ENCODE peak calls at places on chromosomes 4 and X, in seven cellular contexts. R is stomach, C is cardiac muscle cell, E is BJ, V is mammary epithelial cell, O is HepG2, B is brain microvascular endothelial cell. I is an unnamed sample.

GRCh38 chrX:48468247-48468671 is 1.8 kb downstream of the SLC38A5 start:
- DNase-seq in E (no peak), V (no peak), B (no peak), O (no peak), R (peak; percentile 43), C (no peak), I (no peak)

GRCh38 chr4:78653655-78654054 is 102.1 kb downstream of the ANXA3 start:
- DNase-seq in R (no peak), C (no peak), E (no peak), B (peak; percentile 47), V (no peak), O (no peak), I (no peak)

GRCh38 chrX:139538907-139539593 is 8.5 kb downstream of the F9 start:
- DNase-seq in B (no peak), E (no peak), C (no peak), R (no peak), O (no peak), V (no peak), I (no peak)

GRCh38 chrX:17022205-17022604 is 75.7 kb downstream of the REPS2 start:
- DNase-seq in R (no peak), V (peak; percentile 20), O (no peak), E (no peak), B (peak; percentile 33), C (peak; percentile 55), I (no peak)

GRCh38 chrX:34875204-34875603 is 67.4 kb upstream of the FAM47B start:
- DNase-seq in B (peak; percentile 69), V (peak; percentile 73), R (no peak), E (no peak), O (no peak), C (no peak), I (no peak)

GRCh38 chr4:168453146-168453545 is 27.1 kb downstream of the DDX60L start:
- DNase-seq in E (no peak), R (no peak), C (no peak), O (no peak), B (no peak), V (no peak), I (no peak)

GRCh38 chrX:45743081-45743533 is 542.4 kb upstream of the DIPK2B start:
- DNase-seq in V (peak; percentile 78), B (peak; percentile 46), R (no peak), E (no peak), C (no peak), O (peak; percentile 12), I (no peak)

GRCh38 chr4:23931489-23931830 is 41.6 kb upstream of the PPARGC1A start:
- DNase-seq in E (no peak), O (no peak), V (no peak), C (no peak), R (no peak), B (no peak), I (no peak)

GRCh38 chr4:144734522-144734921 is 88.6 kb downstream of the HHIP start:
- DNase-seq in O (no peak), V (peak; percentile 89), B (no peak), R (no peak), E (peak; percentile 27), C (peak; percentile 18), I (no peak)

GRCh38 chr4:185513489-185514181 is 21.7 kb downstream of the PDLIM3 start:
- DNase-seq in C (no peak), B (peak; percentile 55), E (no peak), R (no peak), O (peak; percentile 73), V (no peak), I (peak; percentile 63)

GRCh38 chrX:2502668-2503519 is 2.1 kb upstream of the DHRSX start:
- DNase-seq in O (no peak), E (no peak), V (no peak), R (peak; percentile 25), C (no peak), B (peak; percentile 11), I (no peak)

GRCh38 chr4:125325733-125326132 is 11.0 kb downstream of the FAT4 start:
- DNase-seq in O (no peak), E (no peak), B (no peak), C (no peak), R (no peak), V (no peak), I (no peak)

GRCh38 chrX:37787353-37787869 is 7.6 kb downstream of the CYBB start:
- DNase-seq in E (no peak), B (no peak), V (no peak), O (no peak), C (no peak), R (no peak), I (no peak)

GRCh38 chr4:54440394-54441223 is 211.5 kb downstream of the PDGFRA start:
- DNase-seq in V (peak; percentile 18), C (no peak), O (no peak), E (no peak), R (no peak), B (peak; percentile 37), I (no peak)

GRCh38 chr4:183321516-183321915 is 710 bp downstream of the CLDN24 start:
- DNase-seq in V (no peak), C (no peak), B (no peak), O (no peak), E (no peak), R (no peak), I (no peak)

GRCh38 chrX:114712466-114712865 is 128.6 kb downstream of the HTR2C start:
- DNase-seq in R (no peak), O (no peak), E (no peak), V (no peak), C (no peak), B (no peak), I (no peak)

GRCh38 chr4:108247511-108248088 is 78.9 kb upstream of the LEF1 start:
- DNase-seq in E (no peak), O (no peak), R (no peak), V (peak; percentile 2), C (peak; percentile 92), B (no peak), I (no peak)

GRCh38 chr4:153419673-153420278 is 46.4 kb upstream of the TMEM131L start:
- DNase-seq in B (no peak), R (no peak), E (no peak), C (no peak), O (no peak), V (no peak), I (no peak)

DNA sequence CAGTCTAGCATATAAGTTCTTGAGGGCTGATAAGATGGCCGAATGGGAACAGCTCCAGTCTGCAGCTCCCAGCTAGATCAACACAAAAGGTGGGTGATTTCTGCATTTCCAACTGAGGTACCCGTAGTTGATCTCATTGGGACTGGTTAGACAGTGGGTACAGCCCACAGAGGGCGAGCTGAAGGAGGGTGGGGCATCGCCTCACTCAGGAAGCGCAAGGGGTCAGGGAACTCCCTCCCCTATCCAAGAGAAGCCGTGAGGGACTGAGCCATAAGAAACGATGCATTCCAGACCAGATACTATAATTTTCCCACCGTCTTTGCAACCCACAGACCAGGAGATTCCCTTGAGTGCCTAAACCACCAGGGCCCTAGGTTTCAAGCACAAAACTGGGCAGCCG is 109.0 kb downstream of the RPS6KA6 start:
- DNase-seq in V (no peak), E (no peak), R (no peak), O (no peak), B (no peak), C (no peak), I (no peak)
- H3K4me3 ChIP-seq in V (no peak overlapping the region), E (no peak overlapping the region), R (no peak overlapping the region), O (no peak overlapping the region), B (no peak overlapping the region), C (no peak overlapping the region), I (no peak overlapping the region)

GRCh38 chr4:132230025-132230424 is 919.1 kb upstream of the PCDH10 start:
- DNase-seq in R (no peak), E (no peak), O (no peak), C (no peak), V (no peak), B (no peak), I (no peak)

GRCh38 chr4:132228676-132229075 is 920.4 kb upstream of the PCDH10 start:
- DNase-seq in O (no peak), V (no peak), C (no peak), E (no peak), B (no peak), R (no peak), I (no peak)

DNA sequence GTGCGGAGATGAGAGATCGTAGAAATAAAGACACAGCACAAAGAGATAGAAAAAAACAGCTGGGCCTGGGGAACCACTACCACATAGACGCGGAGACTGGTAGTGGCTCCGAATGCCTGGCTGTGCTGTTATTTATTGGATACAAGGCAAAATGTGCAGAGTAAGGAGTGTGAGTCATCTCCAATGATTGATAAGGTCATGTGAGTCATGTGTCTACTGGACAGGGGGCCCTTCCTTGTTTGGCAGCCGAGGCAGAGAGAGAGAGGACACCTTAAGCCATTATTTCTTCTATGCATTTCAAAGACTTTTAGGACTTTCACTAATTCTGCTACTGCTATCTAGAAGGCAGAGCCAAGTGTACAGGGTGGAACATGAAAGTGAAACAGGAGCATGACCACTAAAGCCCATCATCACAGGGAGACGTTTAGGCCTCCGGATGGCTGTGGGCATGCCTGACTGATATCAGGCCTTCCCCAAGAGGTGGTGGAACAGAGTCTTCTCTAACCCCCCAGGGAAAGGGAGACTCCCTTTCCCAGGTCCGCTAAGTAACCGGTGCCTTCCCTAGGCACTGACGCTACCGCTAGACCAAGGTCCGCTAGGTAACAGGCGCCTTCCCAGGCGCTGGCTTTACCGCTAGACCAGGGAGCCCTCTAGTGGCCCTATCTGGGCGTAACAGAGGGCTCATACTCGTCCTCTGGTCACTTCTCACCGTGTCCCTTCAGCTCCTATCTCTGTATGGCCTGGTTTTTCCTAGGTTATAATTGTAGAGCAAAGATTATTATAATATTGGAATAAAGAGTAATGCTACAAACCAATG is 921.5 kb upstream of the PCDH10 start:
- DNase-seq in C (peak; percentile 65), O (peak; percentile 60), V (peak; percentile 9), E (no peak), B (peak; percentile 9), R (no peak), I (peak; percentile 3)
- TF ChIP-seq CTCF in C (peak; percentile 57), O (peak; percentile 92), V (peak; percentile 50), E (peak; percentile 38), B (peak; percentile 62), R (no peak), I (peak; percentile 82)

GRCh38 chr4:151409470-151410313 is 716 bp downstream of the FHIP1A start:
- DNase-seq in R (peak; percentile 49), O (peak; percentile 79), B (no peak), C (peak; percentile 38), V (peak; percentile 96), E (no peak), I (peak; percentile 54)
- H3K4me3 ChIP-seq in R (peak overlapping the region; percentile 49), O (peak overlapping the region; percentile 87), B (peak overlapping the region; percentile 64), C (peak overlapping the region; percentile 62), V (peak overlapping the region; percentile 97), E (peak overlapping the region; percentile 46), I (peak overlapping the region; percentile 88)

DNA sequence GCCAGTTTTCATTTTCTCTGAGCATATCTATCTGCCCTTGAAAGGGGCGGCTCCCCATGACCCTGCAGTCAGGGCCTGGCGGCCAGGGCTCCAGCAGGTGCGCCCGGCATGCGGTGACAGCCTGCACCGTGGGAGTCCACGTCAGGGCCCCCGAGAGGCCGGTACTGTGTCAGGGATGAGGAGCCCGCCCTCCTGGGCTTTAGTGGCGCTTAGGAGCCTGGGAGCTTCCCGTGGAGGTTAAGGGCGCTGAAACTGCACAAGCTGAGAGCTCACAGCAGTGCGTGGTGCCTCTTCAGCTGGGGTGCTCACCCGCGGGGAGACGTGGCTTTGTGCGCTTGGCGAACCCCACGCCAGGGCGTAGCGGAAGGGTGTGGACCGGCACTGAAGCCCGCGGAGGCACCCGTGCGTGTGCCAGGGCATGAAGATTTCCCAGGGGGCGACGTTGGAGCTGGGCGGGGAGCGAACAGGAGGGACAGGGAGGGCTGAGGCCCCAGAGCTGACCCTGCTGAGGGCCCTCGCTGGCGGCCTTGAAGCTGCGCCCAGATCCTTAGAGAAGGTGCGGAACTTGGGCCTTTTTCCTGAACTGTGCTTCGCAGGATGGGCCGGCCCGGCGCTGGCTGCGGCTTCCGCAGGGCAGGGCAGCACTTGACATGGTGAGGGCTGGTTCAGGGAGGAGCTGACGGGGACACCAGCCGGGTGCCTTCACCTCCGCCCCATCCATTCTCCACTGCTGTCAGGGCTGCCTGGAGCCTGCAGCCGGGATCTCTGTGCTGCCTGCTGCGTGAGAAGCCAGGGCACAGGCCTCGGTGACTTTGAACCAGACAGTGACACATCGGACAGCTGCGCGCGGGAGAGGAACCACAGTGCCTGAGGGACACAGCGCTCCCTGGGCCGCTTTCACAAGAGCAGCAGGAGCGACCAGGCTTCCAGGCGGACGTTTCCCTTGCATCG is 32.9 kb downstream of the HTT-AS start:
- DNase-seq in V (peak; percentile 65), O (peak; percentile 55), R (peak; percentile 35), C (no peak), E (no peak), B (peak; percentile 64), I (no peak)
- TF ChIP-seq CTCF in V (no peak), O (peak; percentile 37), R (no peak), C (no peak), E (peak; percentile 14), B (no peak), I (no peak)